ENCODE peak calls at places on chromosomes 16 and 17, in eight cellular contexts. R is foreskin fibroblast, N is upper lobe of right lung, L is AG09319, T is iris pigment epithelial cell, B is NB4, I is cardiac septum, V is A549. P is an unnamed sample.
A peak's percentile ranks its signal among the peaks of the same experiment; 100 is the strongest.

GRCh38 chr16:56764835-56765234 is 34.9 kb downstream of the NUP93 start:
- DNase-seq in R (no peak), N (no peak), L (no peak), T (no peak), B (no peak), I (no peak), V (no peak), P (no peak)

GRCh38 chr17:1724869-1725641 is 551 bp downstream of the WDR81 start:
- DNase-seq in R (no peak), N (peak; percentile 81), L (no peak), T (no peak), B (peak; percentile 76), I (no peak), V (no peak), P (no peak)

GRCh38 chr16:84780063-84780462 is 39.7 kb upstream of the CRISPLD2 start:
- DNase-seq in R (no peak), N (no peak), L (no peak), T (no peak), B (no peak), I (no peak), V (no peak), P (no peak)

GRCh38 chr17:34163681-34164080 is 91.4 kb upstream of the CCL2 start:
- DNase-seq in R (no peak), N (no peak), L (no peak), T (no peak), B (peak; percentile 52), I (no peak), V (peak; percentile 29), P (no peak)

GRCh38 chr16:72277749-72278148 is 105.8 kb upstream of the PMFBP1 start:
- DNase-seq in R (no peak), N (no peak), L (no peak), T (no peak), B (no peak), I (no peak), V (no peak), P (no peak)

GRCh38 chr16:4536391-4537106 is 2.0 kb downstream of the CDIP1 start:
- DNase-seq in R (no peak), N (no peak), L (no peak), T (no peak), B (no peak), I (no peak), V (no peak), P (no peak)

GRCh38 chr16:1706386-1707192 is 594 bp downstream of the MAPK8IP3 start:
- DNase-seq in R (no peak), N (peak; percentile 75), L (no peak), T (peak; percentile 55), B (peak; percentile 48), I (no peak), V (no peak), P (no peak)

GRCh38 chr16:14249291-14250032 is 178.3 kb downstream of the MRTFB start:
- DNase-seq in R (peak; percentile 21), N (no peak), L (peak; percentile 2), T (peak; percentile 39), B (peak; percentile 52), I (no peak), V (peak; percentile 46), P (peak; percentile 52)

P was measured in astrocyte of the spinal cord.